ENCODE peak calls at places on chromosome 12, in six cellular contexts. Y is endothelial cell of umbilical vein; J is CD8-positive, alpha-beta T cell; C is HFF-Myc; F is heart left ventricle; L is HFFc6. E is an unnamed sample.

GRCh38 chr12:21756699-21757098 is 17.8 kb downstream of the KCNJ8 start:
- DNase-seq in L (no peak), F (no peak), J (no peak), C (no peak), Y (no peak), E (no peak)

GRCh38 chr12:75065482-75065881 is 144.2 kb downstream of the KCNC2 start:
- DNase-seq in L (no peak), F (no peak), Y (no peak), C (no peak), J (no peak), E (no peak)

GRCh38 chr12:19530631-19531020 is 91.3 kb downstream of the AEBP2 start:
- DNase-seq in L (peak), Y (no peak), F (no peak), J (no peak), C (no peak), E (no peak)

GRCh38 chr12:104569348-104570173 is 112.8 kb downstream of the CHST11 start:
- DNase-seq in F (no peak), J (peak), C (no peak), Y (no peak), L (no peak), E (no peak)

GRCh38 chr12:57793920-57794319 is 11.3 kb downstream of the TSFM start:
- DNase-seq in Y (peak), F (no peak), C (no peak), L (peak), J (no peak), E (no peak)

GRCh38 chr12:92810370-92810769 is 107.6 kb downstream of the PLEKHG7 start:
- DNase-seq in F (no peak), J (no peak), L (no peak), C (no peak), Y (no peak), E (no peak)

GRCh38 chr12:3600039-3600720 is 109.2 kb downstream of the PRMT8 start:
- DNase-seq in L (no peak), J (no peak), C (no peak), F (no peak), Y (no peak), E (no peak)

GRCh38 chr12:69932154-69932553 is 107.1 kb downstream of the MYRFL start:
- DNase-seq in Y (peak), L (no peak), F (no peak), J (no peak), C (no peak), E (no peak)

GRCh38 chr12:122099280-122099749 is 20.8 kb downstream of the MLXIP start:
- DNase-seq in L (no peak), F (no peak), Y (no peak), C (no peak), J (no peak), E (no peak)

GRCh38 chr12:76226397-76226796 is 121.8 kb downstream of the BBS10 start:
- DNase-seq in C (no peak), L (no peak), J (no peak), F (no peak), Y (peak), E (no peak)

GRCh38 chr12:107518868-107519267 is 166.7 kb upstream of the PWP1 start:
- DNase-seq in L (no peak), Y (no peak), C (no peak), F (no peak), J (no peak), E (no peak)

GRCh38 chr12:77343291-77343690 is 277.9 kb upstream of the E2F7 start:
- DNase-seq in F (no peak), J (no peak), C (no peak), L (no peak), Y (no peak), E (no peak)

GRCh38 chr12:60684988-60685655 is 1089.3 kb downstream of the SLC16A7 start:
- DNase-seq in L (no peak), J (no peak), F (no peak), C (no peak), Y (no peak), E (no peak)

GRCh38 chr12:9098115-9098452 is 17.6 kb downstream of the A2M start:
- DNase-seq in F (no peak), Y (no peak), L (no peak), J (no peak), C (no peak), E (no peak)

GRCh38 chr12:72442217-72442616 is 170.0 kb downstream of the TRHDE start:
- DNase-seq in C (no peak), Y (no peak), L (no peak), F (no peak), J (no peak), E (no peak)

GRCh38 chr12:15752780-15753179 is 36.4 kb downstream of the EPS8 start:
- DNase-seq in J (no peak), C (no peak), F (no peak), L (peak), Y (no peak), E (no peak)

GRCh38 chr12:49548822-49549648 is 10.2 kb downstream of the KCNH3 start:
- DNase-seq in F (no peak), L (no peak), Y (peak), J (peak), C (no peak), E (no peak)

GRCh38 chr12:92466391-92467305 is 236.1 kb upstream of the PLEKHG7 start:
- DNase-seq in J (no peak), Y (no peak), F (no peak), C (no peak), L (no peak), E (no peak)

GRCh38 chr12:55932546-55932919 is 1.6 kb downstream of the DGKA start:
- DNase-seq in L (no peak), J (peak), F (no peak), Y (peak), C (no peak), E (no peak)

GRCh38 chr12:28611115-28611435 is 420.8 kb downstream of the CCDC91 start:
- DNase-seq in L (peak), F (no peak), J (no peak), C (peak), Y (peak), E (peak)

DNA sequence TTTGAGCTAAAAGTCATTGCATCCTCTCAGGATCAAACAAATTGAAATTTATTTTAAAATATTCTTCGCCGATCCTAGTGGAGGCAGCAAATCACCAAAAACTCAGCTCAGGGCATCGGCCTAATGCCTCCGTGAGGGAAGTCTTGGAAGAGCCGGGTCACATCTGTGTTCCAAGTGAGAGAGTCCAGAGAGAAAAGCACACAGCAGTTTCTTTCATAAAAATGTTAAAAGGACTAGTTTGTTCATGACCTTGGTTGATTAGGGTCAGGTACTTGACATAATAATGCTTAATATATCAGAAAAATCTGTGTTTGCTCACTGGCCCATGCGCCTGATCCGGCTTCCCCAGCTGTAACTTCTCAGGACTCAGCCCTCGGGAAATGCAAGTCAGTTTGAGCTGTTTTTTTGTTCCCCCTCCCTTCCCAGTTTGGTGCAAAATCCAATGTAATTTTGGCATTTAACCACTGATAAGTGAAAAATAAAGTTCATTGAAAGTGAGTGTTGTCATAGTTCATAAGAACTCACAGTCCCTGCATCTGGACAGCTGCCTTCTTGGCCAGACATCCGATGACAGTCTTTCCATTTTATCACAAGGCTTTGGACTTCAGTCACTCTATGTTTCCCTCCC is 161.7 kb downstream of the CAND1 start:
- DNase-seq in Y (no peak), C (no peak), L (no peak), J (no peak), F (peak), E (no peak)
- TF ChIP-seq CTCF in Y (no peak), C (no peak), L (no peak), J (no peak), F (no peak), E (no peak)

GRCh38 chr12:62543741-62544140 is 77.1 kb downstream of the MON2 start:
- DNase-seq in F (no peak), J (no peak), C (no peak), Y (no peak), L (no peak), E (no peak)
- TF ChIP-seq CTCF in F (no peak), J (no peak), C (no peak), Y (no peak), L (no peak), E (no peak)

DNA sequence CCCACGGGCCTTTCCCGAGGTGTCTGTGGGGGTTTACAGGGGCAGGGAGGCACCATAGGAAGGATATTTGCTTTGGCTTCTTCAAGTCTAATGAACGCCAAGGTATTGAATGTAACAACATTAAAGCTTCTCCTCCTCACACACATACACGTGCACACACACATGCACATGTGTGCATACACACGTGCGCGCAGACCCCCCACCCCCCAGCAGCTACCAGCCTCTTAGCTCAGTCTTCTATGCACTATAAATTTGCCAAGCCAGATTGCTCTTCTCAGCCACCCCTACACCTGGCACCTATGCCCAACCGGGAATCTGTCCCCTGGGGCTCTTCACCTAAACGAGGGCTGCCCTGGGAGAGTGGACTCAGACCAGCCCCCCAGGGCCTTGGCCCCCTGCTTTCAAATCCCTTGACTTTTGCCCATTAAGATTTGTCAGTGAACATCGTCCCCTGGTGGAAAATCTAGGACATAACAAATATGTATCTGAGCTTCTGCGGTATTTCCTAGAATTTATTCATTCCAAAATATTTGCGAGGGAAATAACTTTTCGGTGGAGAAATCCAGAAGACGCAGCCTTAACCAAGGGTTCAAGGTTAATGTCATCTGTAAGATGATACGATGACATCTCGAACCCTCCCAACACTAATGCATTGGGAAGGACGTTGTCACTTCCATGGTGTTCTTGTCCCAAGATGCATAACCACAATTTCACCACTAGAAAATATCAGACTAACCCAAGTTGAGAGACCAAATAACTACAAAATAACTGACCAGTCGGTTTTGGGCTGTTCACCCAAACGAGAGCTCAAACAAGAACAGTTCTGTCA is 330.4 kb downstream of the MED13L start:
- DNase-seq in J (no peak), Y (no peak), L (peak), C (no peak), F (no peak), E (no peak)
- TF ChIP-seq CTCF in J (no peak), Y (peak), L (peak), C (peak), F (no peak), E (peak)

GRCh38 chr12:123733243-123733642 is 21.1 kb downstream of the ATP6V0A2 start:
- DNase-seq in F (no peak), J (no peak), C (no peak), Y (no peak), L (no peak), E (no peak)
- TF ChIP-seq CTCF in F (no peak), J (no peak), C (no peak), Y (no peak), L (no peak), E (no peak)

DNA sequence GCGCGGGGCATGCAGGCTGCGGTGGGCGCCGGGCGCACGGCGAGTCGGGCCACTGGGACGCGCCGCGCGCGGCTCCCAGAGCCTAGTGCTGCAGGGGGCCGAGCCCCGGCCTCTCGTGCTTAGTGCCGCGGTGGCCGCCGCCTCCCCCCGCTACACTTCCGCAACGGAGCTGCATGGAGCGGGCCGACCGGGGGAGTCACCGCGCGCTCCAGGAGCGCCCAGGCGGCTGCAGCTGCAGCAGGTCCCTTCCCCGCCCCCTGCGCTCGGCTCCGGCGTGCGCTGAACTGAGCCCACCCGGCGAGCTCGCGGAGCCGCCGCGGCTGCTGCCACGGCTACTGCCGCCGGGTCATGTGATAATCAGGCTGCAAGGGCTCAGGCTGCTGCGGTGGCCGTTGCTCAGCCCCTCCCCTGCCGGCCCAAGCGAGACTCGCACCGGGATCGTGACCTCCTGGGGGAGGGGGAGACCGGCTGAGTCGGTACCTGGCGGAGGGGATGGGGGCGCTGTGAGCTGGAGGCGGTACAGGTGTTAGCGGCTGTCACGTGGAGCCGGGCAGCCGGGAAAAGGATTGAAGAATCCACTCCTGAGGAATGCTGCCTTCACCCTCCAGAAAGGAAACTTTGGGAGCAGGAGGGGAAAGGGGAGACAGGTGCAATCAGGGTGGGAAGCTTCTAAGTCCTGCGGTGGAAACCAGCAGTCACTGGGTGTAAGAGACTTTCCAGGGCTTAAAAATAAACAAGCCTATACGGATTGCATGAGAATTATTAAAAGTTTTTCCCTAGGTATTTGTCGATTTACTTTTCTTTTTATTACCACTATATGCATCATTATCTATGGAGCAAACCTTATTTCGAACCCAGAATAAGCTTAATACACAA is at the start of gene PPM1H:
- DNase-seq in L (peak), C (no peak), F (peak), J (peak), Y (peak), E (no peak)
- TF ChIP-seq CTCF in L (peak), C (peak), F (peak), J (no peak), Y (no peak), E (peak)

GRCh38 chr12:82019533-82019932 is 260.4 kb upstream of the PPFIA2 start:
- DNase-seq in J (no peak), L (no peak), C (no peak), Y (no peak), F (no peak), E (no peak)
- TF ChIP-seq CTCF in J (no peak), L (no peak), C (no peak), Y (no peak), F (no peak), E (no peak)

GRCh38 chr12:7383157-7383556 is 60.8 kb downstream of the CD163L1 start:
- DNase-seq in C (no peak), L (no peak), F (no peak), J (no peak), Y (no peak), E (no peak)

DNA sequence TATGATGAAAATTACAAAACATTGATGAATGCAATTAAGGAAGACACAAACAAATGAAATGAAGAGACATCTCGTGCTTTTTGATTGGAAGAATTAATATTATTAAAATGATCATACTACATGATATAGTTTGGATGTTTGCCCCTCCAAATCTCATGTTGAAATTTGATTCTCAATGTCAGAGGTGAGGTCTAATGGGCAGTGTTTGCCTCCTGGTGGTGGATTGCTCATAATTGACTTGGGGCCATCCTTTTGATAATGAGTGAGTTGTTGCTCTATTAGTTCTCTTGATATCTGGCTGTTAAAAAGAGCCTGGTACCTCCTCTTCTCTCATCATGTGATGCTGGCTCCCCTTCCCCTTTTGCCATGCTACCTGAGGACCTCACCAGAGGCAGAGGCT is 56.7 kb downstream of the CD163L1 start:
- DNase-seq in C (no peak), F (no peak), Y (no peak), J (no peak), L (no peak), E (no peak)
- TF ChIP-seq CTCF in C (no peak), F (no peak), Y (no peak), J (no peak), L (peak), E (no peak)

GRCh38 chr12:2291182-2291832 is 238.5 kb downstream of the CACNA1C start:
- DNase-seq in Y (peak), F (no peak), C (no peak), L (no peak), J (peak), E (no peak)
- TF ChIP-seq CTCF in Y (peak), F (peak), C (peak), L (peak), J (peak), E (peak)

DNA sequence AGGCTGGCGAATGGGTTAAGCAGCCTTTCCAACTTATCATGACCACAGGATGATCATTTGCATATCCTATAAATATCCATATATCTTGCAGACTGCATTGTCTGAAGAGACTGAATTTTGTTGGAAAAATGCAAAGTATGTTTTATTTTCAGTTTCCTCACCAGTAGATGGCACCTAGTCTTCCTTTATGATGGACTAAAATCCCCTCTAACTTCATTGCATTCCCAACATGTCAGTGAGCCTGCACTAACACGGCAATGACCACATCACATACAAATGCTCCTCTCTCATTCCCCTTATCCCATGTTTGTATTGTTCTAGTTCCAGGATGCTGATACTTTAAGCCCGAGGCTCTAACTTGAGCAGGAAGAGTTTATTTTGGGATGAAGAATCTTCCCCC is 24.7 kb upstream of the MYBPC1 start:
- DNase-seq in J (no peak), Y (peak), C (peak), L (peak), F (no peak), E (peak)
- TF ChIP-seq CTCF in J (no peak), Y (no peak), C (peak), L (peak), F (peak), E (peak)